ENCODE peak calls at places on chromosomes 11 and 22, in ten cellular contexts. M, U, Q, X, Z, W, Y, N, S and G are unnamed samples. For H3K4me1, the result is how much of the 10 kb centered on the place peaks cover.

GRCh38 chr11:65295001-65295400 is 19.7 kb upstream of the CDC42EP2 start:
- DNase-seq in M (no peak), U (no peak), Q (no peak), X (no peak), Z (no peak), W (no peak), Y (no peak), N (no peak), S (no peak), G (no peak)

GRCh38 chr11:11426226-11426915 is 73.3 kb upstream of the CSNK2A3 start:
- DNase-seq in M (no peak), U (no peak), Q (peak), X (no peak), Z (no peak), W (no peak), Y (no peak), N (no peak), S (no peak), G (no peak)

GRCh38 chr11:33552756-33553155 is 147.9 kb downstream of the C11orf91 start:
- DNase-seq in M (no peak), U (no peak), Q (no peak), X (no peak), Z (no peak), W (no peak), Y (no peak), N (no peak), S (no peak), G (no peak)

GRCh38 chr11:66428933-66429332 is 8.1 kb downstream of the NPAS4 start:
- DNase-seq in M (no peak), U (no peak), Q (no peak), X (no peak), Z (no peak), W (no peak), Y (no peak), N (no peak), S (no peak), G (no peak)

GRCh38 chr22:36659762-36660509 is 43.6 kb downstream of the CACNG2 start:
- DNase-seq in M (peak), U (peak), Q (peak), X (peak), Z (peak), W (peak), Y (peak), N (peak), S (peak), G (peak)

GRCh38 chr11:131897976-131898375 is 527.6 kb downstream of the NTM start:
- DNase-seq in M (no peak), U (no peak), Q (no peak), X (no peak), Z (no peak), W (no peak), Y (no peak), N (no peak), S (no peak), G (no peak)

GRCh38 chr22:29702931-29703594 is 16.7 kb upstream of the CABP7 start:
- DNase-seq in M (peak), U (no peak), Q (no peak), X (no peak), Z (no peak), W (no peak), Y (no peak), N (no peak), S (no peak), G (peak)

GRCh38 chr11:70424765-70425164 is 26.4 kb downstream of the CTTN start:
- DNase-seq in M (no peak), U (no peak), Q (no peak), X (no peak), Z (no peak), W (no peak), Y (no peak), N (no peak), S (no peak), G (no peak)

GRCh38 chr22:19900707-19901436 is 40.7 kb upstream of the COMT start:
- DNase-seq in M (no peak), U (no peak), Q (no peak), X (no peak), Z (no peak), W (no peak), Y (no peak), N (no peak), S (no peak), G (no peak)

GRCh38 chr11:129248618-129249017 is 56.5 kb upstream of the ARHGAP32 start:
- DNase-seq in M (no peak), U (peak), Q (peak), X (no peak), Z (no peak), W (no peak), Y (no peak), N (peak), S (no peak), G (no peak)

GRCh38 chr11:35029979-35030378 is 109.0 kb upstream of the CD44 start:
- DNase-seq in M (no peak), U (no peak), Q (peak), X (no peak), Z (peak), W (no peak), Y (no peak), N (peak), S (no peak), G (no peak)

GRCh38 chr11:65899356-65900124 is 648 bp downstream of the FOSL1 start:
- DNase-seq in M (peak), U (peak), Q (peak), X (peak), Z (peak), W (peak), Y (no peak), N (peak), S (peak), G (no peak)

GRCh38 chr11:61327669-61328071 is 5.2 kb downstream of the DDB1 start:
- DNase-seq in M (no peak), U (no peak), Q (no peak), X (no peak), Z (no peak), W (no peak), Y (no peak), N (peak), S (no peak), G (no peak)

GRCh38 chr11:8004008-8004407 is 16.9 kb downstream of the EIF3F start:
- DNase-seq in M (no peak), U (no peak), Q (no peak), X (no peak), Z (no peak), W (no peak), Y (no peak), N (no peak), S (no peak), G (no peak)

GRCh38 chr11:29173660-29174062 is 843.2 kb downstream of the KCNA4 start:
- DNase-seq in M (no peak), U (peak), Q (peak), X (no peak), Z (no peak), W (no peak), Y (no peak), N (peak), S (no peak), G (no peak)

GRCh38 chr22:49935561-49935960 is 17.1 kb downstream of the CRELD2 start:
- DNase-seq in M (no peak), U (no peak), Q (no peak), X (no peak), Z (no peak), W (no peak), Y (no peak), N (no peak), S (no peak), G (no peak)

GRCh38 chr11:43905788-43906187 is 25.2 kb downstream of the ALKBH3 start:
- DNase-seq in M (no peak), U (no peak), Q (no peak), X (no peak), Z (peak), W (no peak), Y (peak), N (no peak), S (peak), G (no peak)

GRCh38 chr22:38728899-38729796 is 23.4 kb downstream of the GTPBP1 start:
- DNase-seq in M (no peak), U (no peak), Q (no peak), X (no peak), Z (no peak), W (no peak), Y (no peak), N (no peak), S (no peak), G (no peak)

GRCh38 chr11:33860926-33861325 is 30.9 kb downstream of the LMO2 start:
- DNase-seq in M (no peak), U (no peak), Q (no peak), X (no peak), Z (no peak), W (no peak), Y (no peak), N (no peak), S (no peak), G (no peak)

GRCh38 chr11:72652871-72653615 is 21.2 kb downstream of the PDE2A start:
- DNase-seq in M (no peak), U (no peak), Q (no peak), X (peak), Z (no peak), W (no peak), Y (no peak), N (no peak), S (no peak), G (no peak)

GRCh38 chr22:37627545-37627944 is 11.9 kb upstream of the SH3BP1 start:
- DNase-seq in M (no peak), U (no peak), Q (no peak), X (no peak), Z (no peak), W (no peak), Y (no peak), N (no peak), S (no peak), G (no peak)

GRCh38 chr11:106468091-106468490 is 390.6 kb downstream of the AASDHPPT start:
- DNase-seq in M (no peak), U (no peak), Q (peak), X (no peak), Z (no peak), W (no peak), Y (no peak), N (peak), S (no peak), G (no peak)

GRCh38 chr11:134429104-134429503 is 17.1 kb upstream of the B3GAT1 start:
- DNase-seq in M (no peak), U (no peak), Q (no peak), X (no peak), Z (no peak), W (no peak), Y (no peak), N (no peak), S (no peak), G (no peak)

GRCh38 chr22:49826603-49827306 is 918 bp downstream of the BRD1 start:
- DNase-seq in M (peak), U (no peak), Q (no peak), X (peak), Z (peak), W (no peak), Y (peak), N (peak), S (peak), G (peak)

GRCh38 chr11:36619502-36619901 is 21.5 kb upstream of the RAG2 start:
- DNase-seq in M (no peak), U (no peak), Q (no peak), X (peak), Z (no peak), W (no peak), Y (no peak), N (peak), S (no peak), G (no peak)

GRCh38 chr11:10878408-10879214 is 20.8 kb upstream of the ZBED5 start:
- DNase-seq in M (no peak), U (peak), Q (peak), X (peak), Z (no peak), W (no peak), Y (no peak), N (peak), S (no peak), G (no peak)

GRCh38 chr11:68843703-68844312 is 2.1 kb upstream of the CPT1A start:
- DNase-seq in M (peak), U (no peak), Q (peak), X (peak), Z (peak), W (no peak), Y (peak), N (no peak), S (peak), G (no peak)

GRCh38 chr11:60915250-60915914 is 1.4 kb downstream of the TMEM109 start:
- DNase-seq in M (peak), U (peak), Q (peak), X (peak), Z (peak), W (peak), Y (peak), N (peak), S (peak), G (peak)

GRCh38 chr22:40040927-40041326 is 46.2 kb downstream of the FAM83F start:
- DNase-seq in M (peak), U (no peak), Q (peak), X (peak), Z (peak), W (no peak), Y (no peak), N (peak), S (peak), G (peak)

GRCh38 chr11:105151936-105152554 is 12.5 kb upstream of the CARD18 start:
- DNase-seq in M (no peak), U (no peak), Q (peak), X (no peak), Z (no peak), W (no peak), Y (no peak), N (no peak), S (no peak), G (no peak)

GRCh38 chr22:49569286-49570031 is 258.2 kb downstream of the BRD1 start:
- DNase-seq in M (no peak), U (no peak), Q (no peak), X (no peak), Z (no peak), W (no peak), Y (no peak), N (no peak), S (peak), G (peak)

GRCh38 chr22:19641254-19641982 is 72.9 kb upstream of the SEPTIN5 start:
- DNase-seq in M (no peak), U (peak), Q (peak), X (peak), Z (no peak), W (no peak), Y (no peak), N (peak), S (no peak), G (no peak)

GRCh38 chr11:10317776-10318526 is 13.1 kb downstream of the ADM start:
- DNase-seq in M (no peak), U (no peak), Q (no peak), X (no peak), Z (no peak), W (no peak), Y (no peak), N (no peak), S (no peak), G (no peak)

GRCh38 chr11:114277637-114278341 is 18.4 kb upstream of the NNMT start:
- DNase-seq in M (no peak), U (no peak), Q (no peak), X (no peak), Z (no peak), W (no peak), Y (no peak), N (no peak), S (no peak), G (no peak)

GRCh38 chr11:127074151-127074761 is 73.7 kb upstream of the KIRREL3 start:
- DNase-seq in M (no peak), U (peak), Q (peak), X (peak), Z (no peak), W (no peak), Y (no peak), N (peak), S (no peak), G (no peak)

GRCh38 chr11:75425422-75425821 is 7.6 kb downstream of the KLHL35 start:
- DNase-seq in M (no peak), U (peak), Q (peak), X (peak), Z (no peak), W (no peak), Y (no peak), N (no peak), S (no peak), G (no peak)

GRCh38 chr11:119108151-119108856 is 1.2 kb downstream of the C2CD2L start:
- DNase-seq in M (peak), U (no peak), Q (peak), X (no peak), Z (peak), W (no peak), Y (no peak), N (peak), S (no peak), G (no peak)
- H3K4me1 ChIP-seq in M (under half), U (under half), Q (under half), X (under half), Z (under half), W (under half), Y (under half), N (under half), S (under half), G (under half)

GRCh38 chr11:46348986-46349401 is 1.7 kb downstream of the DGKZ start:
- DNase-seq in M (no peak), U (no peak), Q (no peak), X (no peak), Z (no peak), W (no peak), Y (no peak), N (no peak), S (no peak), G (no peak)

GRCh38 chr11:46347637-46348311 is 511 bp downstream of the DGKZ start:
- DNase-seq in M (no peak), U (no peak), Q (no peak), X (no peak), Z (peak), W (no peak), Y (peak), N (peak), S (no peak), G (no peak)

GRCh38 chr11:46346886-46347636 is at the start of gene DGKZ:
- DNase-seq in M (peak), U (peak), Q (peak), X (peak), Z (peak), W (peak), Y (peak), N (peak), S (peak), G (peak)

GRCh38 chr11:46350695-46351094 is 3.4 kb downstream of the DGKZ start:
- DNase-seq in M (no peak), U (no peak), Q (no peak), X (no peak), Z (no peak), W (no peak), Y (no peak), N (no peak), S (no peak), G (no peak)

GRCh38 chr11:46348566-46348981 is 1.3 kb downstream of the DGKZ start:
- DNase-seq in M (no peak), U (no peak), Q (no peak), X (peak), Z (peak), W (no peak), Y (no peak), N (no peak), S (no peak), G (no peak)
- H3K4me1 ChIP-seq in M (half or more), U (under half), Q (under half), X (under half), Z (under half), W (half or more), Y (under half), N (under half), S (half or more), G (under half)

GRCh38 chr22:25029181-25029580 is 76.7 kb downstream of the KIAA1671 start:
- DNase-seq in M (no peak), U (no peak), Q (no peak), X (no peak), Z (no peak), W (no peak), Y (no peak), N (no peak), S (no peak), G (no peak)

GRCh38 chr22:25027959-25028840 is 75.7 kb downstream of the KIAA1671 start:
- DNase-seq in M (peak), U (peak), Q (peak), X (peak), Z (peak), W (no peak), Y (peak), N (peak), S (peak), G (no peak)

GRCh38 chr22:25027052-25027525 is 74.6 kb downstream of the KIAA1671 start:
- DNase-seq in M (no peak), U (no peak), Q (peak), X (no peak), Z (no peak), W (no peak), Y (no peak), N (no peak), S (no peak), G (no peak)

GRCh38 chr22:25028841-25029141 is 76.3 kb downstream of the KIAA1671 start:
- DNase-seq in M (no peak), U (no peak), Q (no peak), X (no peak), Z (no peak), W (no peak), Y (no peak), N (no peak), S (no peak), G (no peak)

DNA sequence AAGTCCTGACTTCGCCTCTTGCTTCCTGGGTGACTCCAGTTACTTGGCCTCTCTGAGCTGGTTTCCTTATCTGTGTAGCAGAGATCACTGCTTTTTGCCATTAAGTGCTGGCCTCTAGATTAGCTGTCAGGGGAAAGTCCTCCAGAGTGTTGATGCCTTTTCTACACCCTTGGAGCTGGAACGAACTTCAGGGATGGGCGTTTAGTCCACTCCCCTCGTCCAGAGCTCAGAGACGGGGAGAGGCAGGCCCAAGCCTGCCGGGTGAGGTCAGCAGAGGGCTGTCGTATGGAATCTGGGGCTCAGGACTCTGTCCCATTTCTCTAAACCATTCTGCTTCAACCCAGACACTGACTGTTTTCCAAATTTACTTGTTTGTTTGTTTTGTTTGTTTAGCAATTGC is 75.0 kb downstream of the KIAA1671 start:
- DNase-seq in M (no peak), U (no peak), Q (no peak), X (peak), Z (no peak), W (no peak), Y (no peak), N (no peak), S (no peak), G (no peak)
- H3K4me1 ChIP-seq in M (under half), U (under half), Q (under half), X (half or more), Z (under half), W (under half), Y (under half), N (under half), S (half or more), G (under half)

DNA sequence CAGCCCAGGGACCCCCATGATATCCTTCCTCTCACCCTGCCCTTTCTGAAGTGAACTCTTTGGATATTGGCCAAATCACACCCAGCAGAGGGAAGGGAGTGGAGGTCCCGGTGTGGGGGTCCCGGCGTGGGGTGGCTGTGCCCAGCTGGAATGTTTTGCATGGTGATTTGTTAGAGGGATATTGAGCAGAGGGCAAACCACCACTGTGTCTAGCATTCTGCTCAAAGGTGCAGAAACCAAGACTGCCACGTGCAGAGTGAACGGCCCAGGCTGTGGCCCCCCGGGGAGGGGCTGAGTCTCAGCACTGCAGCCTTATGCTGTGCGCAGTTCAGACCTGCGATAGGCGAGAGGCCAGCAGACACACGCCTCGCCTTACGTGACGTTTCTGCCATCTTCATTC is 7.9 kb upstream of the BID start:
- DNase-seq in M (no peak), U (no peak), Q (no peak), X (no peak), Z (no peak), W (no peak), Y (no peak), N (no peak), S (no peak), G (no peak)
- H3K4me1 ChIP-seq in M (under half), U (under half), Q (under half), X (under half), Z (under half), W (under half), Y (under half), N (under half), S (under half), G (under half)

DNA sequence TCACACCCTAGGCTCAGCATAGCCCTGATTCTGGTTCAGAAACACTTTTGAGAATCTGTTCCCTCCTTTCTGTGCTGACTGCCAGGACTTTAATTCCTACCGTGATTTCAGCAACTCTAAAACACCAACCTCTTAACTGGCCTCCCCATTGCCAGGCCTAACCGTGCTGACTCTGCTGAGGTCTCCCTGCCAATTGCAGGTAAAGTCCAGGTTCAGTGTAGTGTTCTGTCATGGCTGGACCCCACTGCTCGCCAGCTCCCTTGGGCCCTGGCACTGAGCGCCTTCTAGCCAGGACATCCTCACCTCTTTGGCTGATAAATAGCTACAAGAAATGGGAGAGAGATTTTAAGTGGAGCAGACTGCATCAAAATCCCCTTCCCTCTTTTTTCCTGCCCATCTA is 4.6 kb downstream of the UPB1 start:
- DNase-seq in M (no peak), U (no peak), Q (no peak), X (no peak), Z (no peak), W (no peak), Y (no peak), N (no peak), S (no peak), G (no peak)
- H3K4me1 ChIP-seq in M (under half), U (under half), Q (under half), X (under half), Z (under half), W (under half), Y (under half), N (under half), S (under half), G (under half)

GRCh38 chr11:12690663-12691062 is 16.4 kb downstream of the TEAD1 start:
- DNase-seq in M (no peak), U (no peak), Q (no peak), X (no peak), Z (no peak), W (no peak), Y (no peak), N (no peak), S (no peak), G (no peak)
- H3K4me1 ChIP-seq in M (under half), U (half or more), Q (half or more), X (half or more), Z (under half), W (half or more), Y (under half), N (half or more), S (half or more), G (half or more)

GRCh38 chr11:111693224-111693937 is 72.8 kb downstream of the PPP2R1B start:
- DNase-seq in M (no peak), U (no peak), Q (no peak), X (no peak), Z (no peak), W (no peak), Y (no peak), N (no peak), S (no peak), G (no peak)
- H3K4me1 ChIP-seq in M (under half), U (under half), Q (under half), X (under half), Z (under half), W (under half), Y (under half), N (under half), S (under half), G (under half)